ENCODE peak calls at places on chromosomes 3 and 15, in eight cellular contexts. Y is MG63, G is iPS-NIHi11, Z is NCI-H510A treated with DMSO at 0.1 percent for 48 hours, A is memory B cell, T is AG08396, U is cardiac septum, H is OCI-LY7. M is an unnamed sample.

GRCh38 chr3:126340081-126340511 is 17.1 kb downstream of the KLF15 start:
- DNase-seq in Y (peak), G (no peak), Z (no peak), A (no peak), T (no peak), U (peak), H (no peak), M (no peak)

GRCh38 chr3:114411811-114412803 is 118.3 kb downstream of the TIGIT start:
- DNase-seq in Y (peak), G (no peak), Z (no peak), A (no peak), T (peak), U (no peak), H (no peak), M (no peak)

GRCh38 chr15:52496776-52497470 is 31.8 kb downstream of the MYO5A start:
- DNase-seq in Y (peak), G (no peak), Z (no peak), A (no peak), T (no peak), U (no peak), H (no peak), M (peak)

GRCh38 chr15:41894791-41895463 is 1.1 kb upstream of the SPTBN5 start:
- DNase-seq in Y (peak), G (peak), Z (peak), A (peak), T (peak), U (peak), H (no peak), M (peak)

GRCh38 chr3:119221779-119222320 is 18.8 kb downstream of the B4GALT4 start:
- DNase-seq in Y (no peak), G (no peak), Z (no peak), A (no peak), T (no peak), U (no peak), H (no peak), M (no peak)

GRCh38 chr3:146493221-146493620 is 23.9 kb upstream of the PLSCR2 start:
- DNase-seq in Y (no peak), G (no peak), Z (no peak), A (no peak), T (no peak), U (no peak), H (no peak), M (no peak)

GRCh38 chr3:5411786-5412185 is 224.3 kb downstream of the EDEM1 start:
- DNase-seq in Y (no peak), G (no peak), Z (peak), A (no peak), T (no peak), U (no peak), H (no peak), M (no peak)

GRCh38 chr3:140311428-140311827 is 366.4 kb upstream of the TRIM42 start:
- DNase-seq in Y (no peak), G (no peak), Z (no peak), A (no peak), T (no peak), U (no peak), H (no peak), M (no peak)

GRCh38 chr3:114775395-114775794 is 371.7 kb downstream of the ZBTB20 start:
- DNase-seq in Y (no peak), G (no peak), Z (no peak), A (no peak), T (no peak), U (no peak), H (no peak), M (no peak)

GRCh38 chr15:85100186-85100937 is 118.7 kb downstream of the PDE8A start:
- DNase-seq in Y (no peak), G (no peak), Z (peak), A (no peak), T (no peak), U (no peak), H (peak), M (no peak)

GRCh38 chr3:178304758-178305157 is 231.5 kb upstream of the KCNMB2 start:
- DNase-seq in Y (no peak), G (no peak), Z (no peak), A (no peak), T (peak), U (no peak), H (no peak), M (no peak)

GRCh38 chr3:165459924-165460540 is 263.8 kb upstream of the SLITRK3 start:
- DNase-seq in Y (no peak), G (no peak), Z (no peak), A (no peak), T (no peak), U (no peak), H (no peak), M (peak)

GRCh38 chr15:72281713-72282112 is 9.4 kb upstream of the PARP6 start:
- DNase-seq in Y (no peak), G (no peak), Z (no peak), A (no peak), T (no peak), U (no peak), H (no peak), M (no peak)

GRCh38 chr15:42045211-42045615 is 24.4 kb upstream of the PLA2G4E start:
- DNase-seq in Y (no peak), G (peak), Z (no peak), A (no peak), T (no peak), U (peak), H (no peak), M (no peak)

GRCh38 chr3:151168269-151169094 is 34.5 kb downstream of the GPR171 start:
- DNase-seq in Y (peak), G (peak), Z (peak), A (peak), T (peak), U (peak), H (peak), M (peak)

GRCh38 chr3:84547971-84548970 is 410.5 kb upstream of the CADM2 start:
- DNase-seq in Y (peak), G (peak), Z (no peak), A (no peak), T (peak), U (no peak), H (peak), M (peak)

GRCh38 chr3:94101860-94102259 is 39.0 kb downstream of the NSUN3 start:
- DNase-seq in Y (no peak), G (no peak), Z (no peak), A (no peak), T (no peak), U (no peak), H (peak), M (no peak)

GRCh38 chr15:27336676-27337075 is 365.7 kb downstream of the GABRG3 start:
- DNase-seq in Y (no peak), G (no peak), Z (no peak), A (no peak), T (no peak), U (no peak), H (no peak), M (no peak)

GRCh38 chr3:128107809-128108208 is 15.8 kb downstream of the RUVBL1 start:
- DNase-seq in Y (no peak), G (no peak), Z (no peak), A (no peak), T (no peak), U (no peak), H (no peak), M (no peak)

GRCh38 chr3:94249491-94250079 is 186.7 kb downstream of the NSUN3 start:
- DNase-seq in Y (peak), G (peak), Z (peak), A (peak), T (peak), U (no peak), H (peak), M (peak)

GRCh38 chr3:42526616-42527367 is 24.3 kb downstream of the VIPR1 start:
- DNase-seq in Y (no peak), G (peak), Z (no peak), A (no peak), T (no peak), U (no peak), H (no peak), M (no peak)

M was measured in LoVo.